ENCODE peak calls at places on chromosome 19, in ten cellular contexts. One of them, this sample, is unnamed.

GRCh38 chr19:43872547-43873336 is 45.6 kb downstream of the ZNF283 start:
- DNase-seq in OCI-M1: peak; percentile 24
- DNase-seq in Kasumi-1: no peak
- DNase-seq in IMR-90: no peak
- DNase-seq in cardiac fibroblast: no peak
- DNase-seq in HTR-8/SVneo: no peak
- DNase-seq in tibial nerve: no peak
- DNase-seq in KG1: no peak
- DNase-seq in choroid plexus epithelial cell: peak; percentile 5
- DNase-seq in activated CD8-positive, alpha-beta memory T cell treated with anti-CD3 and anti-CD28 coated beads for 4 hours: no peak
- DNase-seq in this sample: no peak

GRCh38 chr19:1663854-1664253 is 11.4 kb upstream of the TCF3 start:
- DNase-seq in choroid plexus epithelial cell: no peak
- DNase-seq in KG1: no peak
- DNase-seq in IMR-90: no peak
- DNase-seq in tibial nerve: no peak
- DNase-seq in OCI-M1: no peak
- DNase-seq in cardiac fibroblast: no peak
- DNase-seq in Kasumi-1: no peak
- DNase-seq in activated CD8-positive, alpha-beta memory T cell treated with anti-CD3 and anti-CD28 coated beads for 4 hours: peak; percentile 33
- DNase-seq in HTR-8/SVneo: no peak
- DNase-seq in this sample: no peak

GRCh38 chr19:51712461-51713081 is 11.2 kb downstream of the HAS1 start:
- DNase-seq in OCI-M1: peak; percentile 63
- DNase-seq in choroid plexus epithelial cell: peak; percentile 81
- DNase-seq in Kasumi-1: peak; percentile 9
- DNase-seq in activated CD8-positive, alpha-beta memory T cell treated with anti-CD3 and anti-CD28 coated beads for 4 hours: no peak
- DNase-seq in tibial nerve: no peak
- DNase-seq in KG1: no peak
- DNase-seq in cardiac fibroblast: peak; percentile 67
- DNase-seq in HTR-8/SVneo: peak; percentile 51
- DNase-seq in IMR-90: peak; percentile 35
- DNase-seq in this sample: no peak

GRCh38 chr19:30669329-30670010 is 297.3 kb downstream of the ZNF536 start:
- DNase-seq in choroid plexus epithelial cell: peak; percentile 50
- DNase-seq in Kasumi-1: peak; percentile 25
- DNase-seq in IMR-90: peak; percentile 12
- DNase-seq in KG1: no peak
- DNase-seq in tibial nerve: peak; percentile 80
- DNase-seq in HTR-8/SVneo: peak; percentile 41
- DNase-seq in OCI-M1: peak; percentile 60
- DNase-seq in cardiac fibroblast: peak; percentile 48
- DNase-seq in activated CD8-positive, alpha-beta memory T cell treated with anti-CD3 and anti-CD28 coated beads for 4 hours: no peak
- DNase-seq in this sample: peak; percentile 33

GRCh38 chr19:15378529-15379082 is 981 bp downstream of the AKAP8 start:
- DNase-seq in Kasumi-1: peak; percentile 63
- DNase-seq in tibial nerve: peak; percentile 30
- DNase-seq in activated CD8-positive, alpha-beta memory T cell treated with anti-CD3 and anti-CD28 coated beads for 4 hours: peak; percentile 13
- DNase-seq in OCI-M1: peak; percentile 89
- DNase-seq in HTR-8/SVneo: peak; percentile 62
- DNase-seq in KG1: peak; percentile 15
- DNase-seq in cardiac fibroblast: peak; percentile 58
- DNase-seq in IMR-90: peak; percentile 41
- DNase-seq in choroid plexus epithelial cell: peak; percentile 69
- DNase-seq in this sample: no peak

GRCh38 chr19:52527954-52528326 is 472 bp downstream of the ZNF808 start:
- DNase-seq in IMR-90: no peak
- DNase-seq in cardiac fibroblast: no peak
- DNase-seq in tibial nerve: no peak
- DNase-seq in KG1: no peak
- DNase-seq in activated CD8-positive, alpha-beta memory T cell treated with anti-CD3 and anti-CD28 coated beads for 4 hours: no peak
- DNase-seq in choroid plexus epithelial cell: no peak
- DNase-seq in Kasumi-1: no peak
- DNase-seq in HTR-8/SVneo: peak; percentile 3
- DNase-seq in OCI-M1: no peak
- DNase-seq in this sample: no peak

GRCh38 chr19:54453921-54454780 is 5.2 kb downstream of the LENG8 start:
- DNase-seq in choroid plexus epithelial cell: no peak
- DNase-seq in KG1: no peak
- DNase-seq in cardiac fibroblast: no peak
- DNase-seq in tibial nerve: no peak
- DNase-seq in HTR-8/SVneo: no peak
- DNase-seq in IMR-90: no peak
- DNase-seq in OCI-M1: no peak
- DNase-seq in activated CD8-positive, alpha-beta memory T cell treated with anti-CD3 and anti-CD28 coated beads for 4 hours: no peak
- DNase-seq in Kasumi-1: no peak
- DNase-seq in this sample: no peak

GRCh38 chr19:51079486-51080110 is 3.1 kb downstream of the KLK14 start:
- DNase-seq in tibial nerve: no peak
- DNase-seq in IMR-90: no peak
- DNase-seq in KG1: no peak
- DNase-seq in choroid plexus epithelial cell: no peak
- DNase-seq in HTR-8/SVneo: no peak
- DNase-seq in cardiac fibroblast: peak; percentile 78
- DNase-seq in OCI-M1: no peak
- DNase-seq in activated CD8-positive, alpha-beta memory T cell treated with anti-CD3 and anti-CD28 coated beads for 4 hours: no peak
- DNase-seq in Kasumi-1: no peak
- DNase-seq in this sample: no peak

GRCh38 chr19:57351867-57352266 is 796 bp downstream of the ZNF304 start:
- DNase-seq in Kasumi-1: no peak
- DNase-seq in cardiac fibroblast: no peak
- DNase-seq in KG1: no peak
- DNase-seq in IMR-90: peak; percentile 4
- DNase-seq in activated CD8-positive, alpha-beta memory T cell treated with anti-CD3 and anti-CD28 coated beads for 4 hours: no peak
- DNase-seq in choroid plexus epithelial cell: peak; percentile 16
- DNase-seq in HTR-8/SVneo: no peak
- DNase-seq in OCI-M1: no peak
- DNase-seq in tibial nerve: no peak
- DNase-seq in this sample: no peak

GRCh38 chr19:4453232-4454179 is 4.1 kb downstream of the UBXN6 start:
- DNase-seq in cardiac fibroblast: no peak
- DNase-seq in activated CD8-positive, alpha-beta memory T cell treated with anti-CD3 and anti-CD28 coated beads for 4 hours: no peak
- DNase-seq in Kasumi-1: no peak
- DNase-seq in KG1: no peak
- DNase-seq in OCI-M1: no peak
- DNase-seq in HTR-8/SVneo: no peak
- DNase-seq in tibial nerve: no peak
- DNase-seq in choroid plexus epithelial cell: no peak
- DNase-seq in IMR-90: no peak
- DNase-seq in this sample: no peak

GRCh38 chr19:45958763-45959516 is 14.7 kb downstream of the NOVA2 start:
- DNase-seq in activated CD8-positive, alpha-beta memory T cell treated with anti-CD3 and anti-CD28 coated beads for 4 hours: no peak
- DNase-seq in tibial nerve: no peak
- DNase-seq in IMR-90: no peak
- DNase-seq in Kasumi-1: no peak
- DNase-seq in KG1: no peak
- DNase-seq in choroid plexus epithelial cell: no peak
- DNase-seq in HTR-8/SVneo: no peak
- DNase-seq in OCI-M1: no peak
- DNase-seq in cardiac fibroblast: no peak
- DNase-seq in this sample: no peak

GRCh38 chr19:11699931-11700794 is 38.6 kb downstream of the ZNF823 start:
- DNase-seq in IMR-90: peak; percentile 42
- DNase-seq in HTR-8/SVneo: peak; percentile 51
- DNase-seq in OCI-M1: peak; percentile 84
- DNase-seq in cardiac fibroblast: peak; percentile 57
- DNase-seq in tibial nerve: peak; percentile 9
- DNase-seq in choroid plexus epithelial cell: peak; percentile 69
- DNase-seq in activated CD8-positive, alpha-beta memory T cell treated with anti-CD3 and anti-CD28 coated beads for 4 hours: no peak
- DNase-seq in KG1: no peak
- DNase-seq in Kasumi-1: peak; percentile 79
- DNase-seq in this sample: peak; percentile 12

GRCh38 chr19:13983213-13983889 is 22.8 kb downstream of the RFX1 start:
- DNase-seq in choroid plexus epithelial cell: no peak
- DNase-seq in IMR-90: no peak
- DNase-seq in activated CD8-positive, alpha-beta memory T cell treated with anti-CD3 and anti-CD28 coated beads for 4 hours: no peak
- DNase-seq in KG1: no peak
- DNase-seq in HTR-8/SVneo: no peak
- DNase-seq in OCI-M1: no peak
- DNase-seq in tibial nerve: no peak
- DNase-seq in Kasumi-1: no peak
- DNase-seq in cardiac fibroblast: no peak
- DNase-seq in this sample: no peak

GRCh38 chr19:8487137-8487851 is 15.1 kb downstream of the PRAM1 start:
- DNase-seq in OCI-M1: no peak
- DNase-seq in HTR-8/SVneo: no peak
- DNase-seq in choroid plexus epithelial cell: no peak
- DNase-seq in activated CD8-positive, alpha-beta memory T cell treated with anti-CD3 and anti-CD28 coated beads for 4 hours: peak; percentile 17
- DNase-seq in tibial nerve: peak; percentile 32
- DNase-seq in cardiac fibroblast: no peak
- DNase-seq in Kasumi-1: peak; percentile 99
- DNase-seq in IMR-90: no peak
- DNase-seq in KG1: peak; percentile 90
- DNase-seq in this sample: no peak

GRCh38 chr19:34017024-34017423 is 155.3 kb upstream of the LSM14A start:
- DNase-seq in OCI-M1: no peak
- DNase-seq in activated CD8-positive, alpha-beta memory T cell treated with anti-CD3 and anti-CD28 coated beads for 4 hours: no peak
- DNase-seq in Kasumi-1: peak; percentile 1
- DNase-seq in HTR-8/SVneo: no peak
- DNase-seq in cardiac fibroblast: no peak
- DNase-seq in tibial nerve: no peak
- DNase-seq in IMR-90: no peak
- DNase-seq in choroid plexus epithelial cell: no peak
- DNase-seq in KG1: no peak
- DNase-seq in this sample: no peak

GRCh38 chr19:5447700-5448311 is 7.4 kb upstream of the ZNRF4 start:
- DNase-seq in activated CD8-positive, alpha-beta memory T cell treated with anti-CD3 and anti-CD28 coated beads for 4 hours: no peak
- DNase-seq in KG1: no peak
- DNase-seq in HTR-8/SVneo: no peak
- DNase-seq in OCI-M1: peak; percentile 59
- DNase-seq in tibial nerve: no peak
- DNase-seq in cardiac fibroblast: no peak
- DNase-seq in choroid plexus epithelial cell: no peak
- DNase-seq in Kasumi-1: no peak
- DNase-seq in IMR-90: no peak
- DNase-seq in this sample: no peak

GRCh38 chr19:16886305-16886880 is 2.4 kb upstream of the F2RL3 start:
- DNase-seq in tibial nerve: peak; percentile 11
- DNase-seq in activated CD8-positive, alpha-beta memory T cell treated with anti-CD3 and anti-CD28 coated beads for 4 hours: no peak
- DNase-seq in HTR-8/SVneo: no peak
- DNase-seq in KG1: no peak
- DNase-seq in IMR-90: peak; percentile 46
- DNase-seq in cardiac fibroblast: peak; percentile 89
- DNase-seq in choroid plexus epithelial cell: peak; percentile 67
- DNase-seq in OCI-M1: no peak
- DNase-seq in Kasumi-1: no peak
- DNase-seq in this sample: no peak

GRCh38 chr19:33771308-33772101 is 25.2 kb upstream of the KCTD15 start:
- DNase-seq in Kasumi-1: peak; percentile 61
- DNase-seq in KG1: peak; percentile 53
- DNase-seq in OCI-M1: peak; percentile 87
- DNase-seq in tibial nerve: peak; percentile 73
- DNase-seq in HTR-8/SVneo: peak; percentile 76
- DNase-seq in activated CD8-positive, alpha-beta memory T cell treated with anti-CD3 and anti-CD28 coated beads for 4 hours: no peak
- DNase-seq in cardiac fibroblast: peak; percentile 73
- DNase-seq in IMR-90: peak; percentile 41
- DNase-seq in choroid plexus epithelial cell: peak; percentile 74
- DNase-seq in this sample: no peak

GRCh38 chr19:48738557-48739399 is 1.6 kb downstream of the RASIP1 start:
- DNase-seq in OCI-M1: peak; percentile 93
- DNase-seq in choroid plexus epithelial cell: peak; percentile 82
- DNase-seq in activated CD8-positive, alpha-beta memory T cell treated with anti-CD3 and anti-CD28 coated beads for 4 hours: peak; percentile 79
- DNase-seq in tibial nerve: peak; percentile 78
- DNase-seq in HTR-8/SVneo: peak; percentile 92
- DNase-seq in cardiac fibroblast: peak; percentile 88
- DNase-seq in Kasumi-1: peak; percentile 64
- DNase-seq in KG1: peak; percentile 63
- DNase-seq in IMR-90: peak; percentile 65
- DNase-seq in this sample: no peak

GRCh38 chr19:29881386-29881785 is 60.7 kb upstream of the URI1 start:
- DNase-seq in IMR-90: peak; percentile 18
- DNase-seq in activated CD8-positive, alpha-beta memory T cell treated with anti-CD3 and anti-CD28 coated beads for 4 hours: no peak
- DNase-seq in Kasumi-1: no peak
- DNase-seq in choroid plexus epithelial cell: no peak
- DNase-seq in HTR-8/SVneo: no peak
- DNase-seq in cardiac fibroblast: no peak
- DNase-seq in tibial nerve: no peak
- DNase-seq in OCI-M1: no peak
- DNase-seq in KG1: no peak
- DNase-seq in this sample: no peak

This sample was measured in Panc1.